ENCODE peak calls at places on chromosome 16, in seven cellular contexts. One of them, this sample, is unnamed.

GRCh38 chr16:75433732-75434413 is 570 bp upstream of the CFDP1 start:
- DNase-seq in fibroblast of lung: peak; percentile 98
- DNase-seq in fibroblast of the aortic adventitia: peak; percentile 96
- DNase-seq in uterus: peak; percentile 69
- DNase-seq in Calu3: peak; percentile 77
- DNase-seq in thoracic aorta: peak; percentile 46
- DNase-seq in nephron progenitor cell: no peak
- DNase-seq in this sample: peak; percentile 62

GRCh38 chr16:27706156-27706705 is 156.3 kb downstream of the KATNIP start:
- DNase-seq in Calu3: no peak
- DNase-seq in fibroblast of the aortic adventitia: no peak
- DNase-seq in thoracic aorta: no peak
- DNase-seq in nephron progenitor cell: no peak
- DNase-seq in fibroblast of lung: no peak
- DNase-seq in uterus: no peak
- DNase-seq in this sample: no peak

GRCh38 chr16:2867987-2868789 is 10.2 kb upstream of the PRSS22 start:
- DNase-seq in nephron progenitor cell: peak; percentile 97
- DNase-seq in fibroblast of the aortic adventitia: peak; percentile 93
- DNase-seq in fibroblast of lung: peak; percentile 92
- DNase-seq in Calu3: peak; percentile 99
- DNase-seq in uterus: peak; percentile 92
- DNase-seq in thoracic aorta: peak; percentile 80
- DNase-seq in this sample: peak; percentile 91

GRCh38 chr16:7518158-7518557 is 185.5 kb downstream of the RBFOX1 start:
- DNase-seq in nephron progenitor cell: no peak
- DNase-seq in uterus: no peak
- DNase-seq in fibroblast of lung: no peak
- DNase-seq in fibroblast of the aortic adventitia: no peak
- DNase-seq in Calu3: no peak
- DNase-seq in thoracic aorta: no peak
- DNase-seq in this sample: no peak

GRCh38 chr16:2482181-2483107 is 7.5 kb downstream of the TBC1D24 start:
- DNase-seq in fibroblast of the aortic adventitia: peak; percentile 64
- DNase-seq in uterus: peak; percentile 63
- DNase-seq in Calu3: no peak
- DNase-seq in fibroblast of lung: peak; percentile 64
- DNase-seq in thoracic aorta: no peak
- DNase-seq in nephron progenitor cell: no peak
- DNase-seq in this sample: no peak

GRCh38 chr16:56643080-56643778 is 4.8 kb downstream of the MT1A start:
- DNase-seq in thoracic aorta: peak; percentile 60
- DNase-seq in nephron progenitor cell: peak; percentile 63
- DNase-seq in fibroblast of the aortic adventitia: peak; percentile 34
- DNase-seq in fibroblast of lung: peak; percentile 38
- DNase-seq in uterus: peak; percentile 58
- DNase-seq in Calu3: peak; percentile 86
- DNase-seq in this sample: peak; percentile 86

GRCh38 chr16:75402174-75402820 is 31.0 kb downstream of the CFDP1 start:
- DNase-seq in uterus: no peak
- DNase-seq in Calu3: no peak
- DNase-seq in fibroblast of lung: no peak
- DNase-seq in nephron progenitor cell: no peak
- DNase-seq in thoracic aorta: no peak
- DNase-seq in fibroblast of the aortic adventitia: peak; percentile 73
- DNase-seq in this sample: no peak

GRCh38 chr16:83682126-83682857 is 125.5 kb upstream of the HSBP1 start:
- DNase-seq in fibroblast of the aortic adventitia: no peak
- DNase-seq in fibroblast of lung: no peak
- DNase-seq in uterus: no peak
- DNase-seq in thoracic aorta: no peak
- DNase-seq in nephron progenitor cell: no peak
- DNase-seq in Calu3: no peak
- DNase-seq in this sample: no peak

GRCh38 chr16:26672206-26672605 is 394.5 kb upstream of the C16orf82 start:
- DNase-seq in uterus: no peak
- DNase-seq in fibroblast of the aortic adventitia: no peak
- DNase-seq in Calu3: no peak
- DNase-seq in nephron progenitor cell: no peak
- DNase-seq in thoracic aorta: no peak
- DNase-seq in fibroblast of lung: no peak
- DNase-seq in this sample: no peak

GRCh38 chr16:3744018-3744417 is 26.7 kb upstream of the TRAP1 start:
- DNase-seq in fibroblast of the aortic adventitia: no peak
- DNase-seq in thoracic aorta: no peak
- DNase-seq in Calu3: no peak
- DNase-seq in fibroblast of lung: no peak
- DNase-seq in uterus: no peak
- DNase-seq in nephron progenitor cell: no peak
- DNase-seq in this sample: no peak

GRCh38 chr16:75254359-75254837 is 3.0 kb upstream of the BCAR1 start:
- DNase-seq in nephron progenitor cell: peak; percentile 28
- DNase-seq in thoracic aorta: no peak
- DNase-seq in fibroblast of the aortic adventitia: peak; percentile 36
- DNase-seq in fibroblast of lung: peak; percentile 78
- DNase-seq in uterus: no peak
- DNase-seq in Calu3: no peak
- DNase-seq in this sample: peak; percentile 88

GRCh38 chr16:55255890-55256289 is 68.1 kb upstream of the IRX6 start:
- DNase-seq in Calu3: no peak
- DNase-seq in thoracic aorta: no peak
- DNase-seq in fibroblast of lung: no peak
- DNase-seq in nephron progenitor cell: no peak
- DNase-seq in uterus: no peak
- DNase-seq in fibroblast of the aortic adventitia: no peak
- DNase-seq in this sample: no peak

GRCh38 chr16:8916541-8917225 is 34.5 kb downstream of the LITAFD start:
- DNase-seq in uterus: no peak
- DNase-seq in fibroblast of lung: no peak
- DNase-seq in nephron progenitor cell: no peak
- DNase-seq in thoracic aorta: no peak
- DNase-seq in fibroblast of the aortic adventitia: no peak
- DNase-seq in Calu3: no peak
- DNase-seq in this sample: no peak

GRCh38 chr16:11181889-11182279 is 74.1 kb downstream of the SOCS1 start:
- DNase-seq in fibroblast of the aortic adventitia: no peak
- DNase-seq in nephron progenitor cell: no peak
- DNase-seq in thoracic aorta: no peak
- DNase-seq in uterus: no peak
- DNase-seq in fibroblast of lung: peak; percentile 34
- DNase-seq in Calu3: no peak
- DNase-seq in this sample: no peak

GRCh38 chr16:22161999-22162657 is at the start of gene SDR42E2:
- DNase-seq in Calu3: peak; percentile 19
- DNase-seq in nephron progenitor cell: peak; percentile 50
- DNase-seq in thoracic aorta: no peak
- DNase-seq in fibroblast of the aortic adventitia: no peak
- DNase-seq in fibroblast of lung: no peak
- DNase-seq in uterus: no peak
- DNase-seq in this sample: peak; percentile 5

GRCh38 chr16:22684282-22685161 is 129.4 kb upstream of the HS3ST2 start:
- DNase-seq in nephron progenitor cell: no peak
- DNase-seq in Calu3: no peak
- DNase-seq in fibroblast of the aortic adventitia: peak; percentile 49
- DNase-seq in uterus: no peak
- DNase-seq in fibroblast of lung: peak; percentile 16
- DNase-seq in thoracic aorta: no peak
- DNase-seq in this sample: no peak

GRCh38 chr16:57297856-57298255 is 13.4 kb upstream of the PLLP start:
- DNase-seq in uterus: no peak
- DNase-seq in thoracic aorta: no peak
- DNase-seq in nephron progenitor cell: no peak
- DNase-seq in Calu3: no peak
- DNase-seq in fibroblast of lung: no peak
- DNase-seq in fibroblast of the aortic adventitia: no peak
- DNase-seq in this sample: no peak

GRCh38 chr16:57178793-57179212 is 7.0 kb downstream of the PSME3IP1 start:
- DNase-seq in nephron progenitor cell: no peak
- DNase-seq in fibroblast of the aortic adventitia: no peak
- DNase-seq in uterus: no peak
- DNase-seq in fibroblast of lung: no peak
- DNase-seq in thoracic aorta: no peak
- DNase-seq in Calu3: no peak
- DNase-seq in this sample: no peak

GRCh38 chr16:72850863-72851262 is 197.1 kb downstream of the ZFHX3 start:
- DNase-seq in thoracic aorta: peak; percentile 51
- DNase-seq in Calu3: no peak
- DNase-seq in uterus: peak; percentile 44
- DNase-seq in nephron progenitor cell: no peak
- DNase-seq in fibroblast of lung: peak; percentile 72
- DNase-seq in fibroblast of the aortic adventitia: peak; percentile 54
- DNase-seq in this sample: no peak

GRCh38 chr16:30534368-30535105 is at the start of gene ZNF747:
- DNase-seq in thoracic aorta: peak; percentile 81
- DNase-seq in fibroblast of lung: peak; percentile 89
- DNase-seq in uterus: peak; percentile 93
- DNase-seq in fibroblast of the aortic adventitia: peak; percentile 82
- DNase-seq in nephron progenitor cell: peak; percentile 87
- DNase-seq in Calu3: peak; percentile 91
- DNase-seq in this sample: peak; percentile 86

GRCh38 chr16:30535106-30535776 is 583 bp upstream of the ZNF747 start:
- DNase-seq in fibroblast of lung: peak; percentile 42
- DNase-seq in Calu3: no peak
- DNase-seq in nephron progenitor cell: no peak
- DNase-seq in thoracic aorta: no peak
- DNase-seq in uterus: no peak
- DNase-seq in fibroblast of the aortic adventitia: no peak
- DNase-seq in this sample: no peak

GRCh38 chr16:30533146-30533522 is 1.5 kb downstream of the ZNF747 start:
- DNase-seq in nephron progenitor cell: no peak
- DNase-seq in Calu3: no peak
- DNase-seq in uterus: no peak
- DNase-seq in fibroblast of lung: no peak
- DNase-seq in thoracic aorta: no peak
- DNase-seq in fibroblast of the aortic adventitia: no peak
- DNase-seq in this sample: no peak

GRCh38 chr16:30533748-30534367 is 800 bp downstream of the ZNF747 start:
- DNase-seq in nephron progenitor cell: no peak
- DNase-seq in fibroblast of lung: no peak
- DNase-seq in uterus: no peak
- DNase-seq in thoracic aorta: no peak
- DNase-seq in Calu3: no peak
- DNase-seq in fibroblast of the aortic adventitia: no peak
- DNase-seq in this sample: no peak

DNA sequence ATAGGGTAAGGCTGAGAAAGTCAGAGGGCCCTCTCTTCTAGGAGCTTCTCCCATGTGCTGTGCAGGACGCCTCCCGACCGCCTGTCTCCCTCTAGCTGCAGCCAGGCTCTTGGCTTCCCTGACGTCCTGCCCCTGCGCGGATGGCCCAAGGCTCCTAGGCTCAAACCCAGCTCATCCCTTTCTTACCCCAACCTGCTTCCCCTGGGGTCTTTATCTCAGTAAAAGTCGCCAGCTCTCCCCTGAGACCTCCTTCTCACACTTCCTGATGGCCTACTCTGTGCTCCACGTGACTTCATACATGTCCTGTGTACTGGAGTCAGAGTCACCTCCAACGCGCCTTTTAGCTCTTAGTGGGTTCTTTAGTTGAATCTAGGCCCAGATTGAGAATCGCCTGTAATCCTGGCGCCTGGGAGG is 1.1 kb upstream of the ZNF747 start:
- DNase-seq in nephron progenitor cell: peak; percentile 59
- DNase-seq in thoracic aorta: no peak
- DNase-seq in uterus: peak; percentile 68
- DNase-seq in fibroblast of the aortic adventitia: peak; percentile 66
- DNase-seq in fibroblast of lung: peak; percentile 80
- DNase-seq in Calu3: peak; percentile 45
- DNase-seq in this sample: peak; percentile 49
- TF ChIP-seq CTCF in nephron progenitor cell: peak; percentile 26
- TF ChIP-seq CTCF in thoracic aorta: no peak
- TF ChIP-seq CTCF in uterus: peak; percentile 63
- TF ChIP-seq CTCF in fibroblast of the aortic adventitia: peak; percentile 74
- TF ChIP-seq CTCF in fibroblast of lung: peak; percentile 82
- TF ChIP-seq CTCF in Calu3: no peak
- TF ChIP-seq CTCF in this sample: peak; percentile 17

GRCh38 chr16:47928008-47928407 is 227.8 kb downstream of the ABCC12 start:
- DNase-seq in fibroblast of lung: no peak
- DNase-seq in uterus: no peak
- DNase-seq in nephron progenitor cell: no peak
- DNase-seq in Calu3: peak; percentile 12
- DNase-seq in thoracic aorta: no peak
- DNase-seq in fibroblast of the aortic adventitia: no peak
- DNase-seq in this sample: peak; percentile 11
- TF ChIP-seq CTCF in fibroblast of lung: no peak
- TF ChIP-seq CTCF in uterus: no peak
- TF ChIP-seq CTCF in nephron progenitor cell: no peak
- TF ChIP-seq CTCF in Calu3: no peak
- TF ChIP-seq CTCF in thoracic aorta: no peak
- TF ChIP-seq CTCF in fibroblast of the aortic adventitia: no peak
- TF ChIP-seq CTCF in this sample: no peak

DNA sequence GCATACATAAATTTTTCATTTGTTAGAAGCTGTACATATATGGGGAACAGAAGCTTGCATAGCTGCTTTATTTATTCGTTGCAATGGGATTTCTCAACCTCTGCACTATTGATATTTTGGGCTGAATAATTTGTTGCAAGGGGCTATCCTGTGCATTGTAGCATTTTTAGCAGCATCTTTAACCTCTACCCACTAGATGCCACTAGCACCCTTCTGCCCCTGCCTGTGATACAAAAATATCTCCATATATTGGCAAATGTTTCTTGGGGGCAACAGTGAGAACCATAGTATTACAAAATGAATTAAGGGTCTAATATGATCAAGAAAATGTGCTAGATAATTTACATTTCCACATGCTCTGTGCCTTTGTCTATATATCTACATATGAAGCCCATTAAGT is 1401.0 kb downstream of the CDH11 start:
- DNase-seq in Calu3: no peak
- DNase-seq in fibroblast of the aortic adventitia: no peak
- DNase-seq in thoracic aorta: no peak
- DNase-seq in nephron progenitor cell: no peak
- DNase-seq in uterus: no peak
- DNase-seq in fibroblast of lung: no peak
- DNase-seq in this sample: no peak
- TF ChIP-seq CTCF in Calu3: no peak
- TF ChIP-seq CTCF in fibroblast of the aortic adventitia: peak; percentile 3
- TF ChIP-seq CTCF in thoracic aorta: no peak
- TF ChIP-seq CTCF in nephron progenitor cell: no peak
- TF ChIP-seq CTCF in uterus: no peak
- TF ChIP-seq CTCF in fibroblast of lung: no peak
- TF ChIP-seq CTCF in this sample: no peak

GRCh38 chr16:6035161-6035560 is 937.6 kb upstream of the EEF2KMT start:
- DNase-seq in Calu3: no peak
- DNase-seq in nephron progenitor cell: no peak
- DNase-seq in thoracic aorta: no peak
- DNase-seq in uterus: no peak
- DNase-seq in fibroblast of lung: no peak
- DNase-seq in fibroblast of the aortic adventitia: no peak
- DNase-seq in this sample: no peak

GRCh38 chr16:6031567-6031966 is 934.0 kb upstream of the EEF2KMT start:
- DNase-seq in thoracic aorta: no peak
- DNase-seq in fibroblast of lung: no peak
- DNase-seq in Calu3: no peak
- DNase-seq in uterus: no peak
- DNase-seq in nephron progenitor cell: no peak
- DNase-seq in fibroblast of the aortic adventitia: no peak
- DNase-seq in this sample: no peak

GRCh38 chr16:6027733-6028132 is 930.1 kb upstream of the EEF2KMT start:
- DNase-seq in Calu3: no peak
- DNase-seq in thoracic aorta: no peak
- DNase-seq in fibroblast of the aortic adventitia: no peak
- DNase-seq in uterus: no peak
- DNase-seq in fibroblast of lung: no peak
- DNase-seq in nephron progenitor cell: no peak
- DNase-seq in this sample: no peak

GRCh38 chr16:6031102-6031501 is 933.5 kb upstream of the EEF2KMT start:
- DNase-seq in fibroblast of lung: no peak
- DNase-seq in Calu3: no peak
- DNase-seq in nephron progenitor cell: no peak
- DNase-seq in fibroblast of the aortic adventitia: no peak
- DNase-seq in thoracic aorta: no peak
- DNase-seq in uterus: no peak
- DNase-seq in this sample: no peak

GRCh38 chr16:6032438-6032837 is 934.8 kb upstream of the EEF2KMT start:
- DNase-seq in fibroblast of the aortic adventitia: no peak
- DNase-seq in thoracic aorta: no peak
- DNase-seq in fibroblast of lung: no peak
- DNase-seq in Calu3: no peak
- DNase-seq in nephron progenitor cell: no peak
- DNase-seq in uterus: no peak
- DNase-seq in this sample: no peak
- TF ChIP-seq CTCF in fibroblast of the aortic adventitia: no peak
- TF ChIP-seq CTCF in thoracic aorta: no peak
- TF ChIP-seq CTCF in fibroblast of lung: no peak
- TF ChIP-seq CTCF in Calu3: no peak
- TF ChIP-seq CTCF in nephron progenitor cell: no peak
- TF ChIP-seq CTCF in uterus: no peak
- TF ChIP-seq CTCF in this sample: no peak

This sample was measured in MCF 10A.